ENCODE peak calls at places on chromosomes 13 and 19, in seven cellular contexts. A is kidney glomerular epithelial cell; G is heart right ventricle; L is HuH-7; X is activated CD4-positive, alpha-beta T cell treated with anti-CD3 and anti-CD28 coated beads, Interleukin-2, amount 50 U/mL, for 48 hours; F is activated CD4-positive, CD25-positive, alpha-beta regulatory T cell treated with anti-CD3 and anti-CD28 coated beads, Interleukin-2, amount 50 U/mL, for 16 hours; C is effector memory CD4-positive, alpha-beta T cell. P is an unnamed sample.

GRCh38 chr19:19866599-19867248 is 1.0 kb downstream of the ZNF253 start:
- DNase-seq in G (peak), C (peak), L (peak), A (no peak), F (peak), X (peak), P (peak)

GRCh38 chr13:99585609-99586008 is 84.3 kb downstream of the TM9SF2 start:
- DNase-seq in X (no peak), A (no peak), C (no peak), G (no peak), F (no peak), L (no peak), P (no peak)

GRCh38 chr13:35744566-35745203 is 268.2 kb upstream of the MAB21L1 start:
- DNase-seq in C (no peak), L (no peak), X (no peak), G (no peak), F (no peak), A (no peak), P (peak)

GRCh38 chr13:27354379-27354778 is 70.0 kb upstream of the GTF3A start:
- DNase-seq in A (no peak), G (no peak), X (no peak), F (no peak), C (no peak), L (no peak), P (no peak)

GRCh38 chr19:39524495-39524894 is 8.2 kb downstream of the EID2B start:
- DNase-seq in F (no peak), A (no peak), C (no peak), X (no peak), G (no peak), L (no peak), P (no peak)

GRCh38 chr19:46944918-46945628 is 74.6 kb upstream of the NPAS1 start:
- DNase-seq in F (no peak), L (peak), A (no peak), G (peak), X (no peak), C (no peak), P (peak)

GRCh38 chr19:1283917-1284292 is 1.8 kb upstream of the EFNA2 start:
- DNase-seq in L (no peak), A (no peak), X (no peak), F (no peak), C (no peak), G (no peak), P (no peak)

GRCh38 chr19:6610934-6611370 is 20.0 kb upstream of the CD70 start:
- DNase-seq in A (peak), X (no peak), G (no peak), C (no peak), L (no peak), F (no peak), P (no peak)

GRCh38 chr19:18379803-18380747 is 5.9 kb upstream of the GDF15 start:
- DNase-seq in C (no peak), F (no peak), X (no peak), L (peak), A (peak), G (peak), P (peak)

GRCh38 chr19:57803594-57804325 is 11.0 kb downstream of the ZNF552 start:
- DNase-seq in A (peak), L (no peak), F (no peak), X (no peak), G (no peak), C (no peak), P (no peak)

GRCh38 chr13:42847891-42848663 is 66.7 kb downstream of the FAM216B start:
- DNase-seq in X (no peak), A (no peak), F (no peak), G (no peak), L (no peak), C (no peak), P (no peak)

P was measured in SJCRH30.